ENCODE peak calls at places on chromosomes 6 and 20, in five cellular contexts. Y, G, N, P and K are unnamed samples.

GRCh38 chr20:59693587-59693986 is 89.2 kb downstream of the PHACTR3 start:
- DNase-seq in Y (no peak), G (no peak), N (no peak), P (no peak), K (no peak)

GRCh38 chr6:43489277-43490072 is 12.1 kb downstream of the TJAP1 start:
- DNase-seq in Y (peak; percentile 64), G (no peak), N (no peak), P (no peak), K (no peak)

GRCh38 chr6:21610376-21610775 is 16.8 kb downstream of the SOX4 start:
- DNase-seq in Y (no peak), G (peak; percentile 39), N (no peak), P (no peak), K (no peak)

GRCh38 chr20:25398363-25399037 is 7.9 kb upstream of the ABHD12 start:
- DNase-seq in Y (peak; percentile 34), G (no peak), N (no peak), P (no peak), K (no peak)

GRCh38 chr6:166626177-166627038 is 643 bp downstream of the RPS6KA2 start:
- DNase-seq in Y (no peak), G (peak; percentile 28), N (no peak), P (no peak), K (no peak)

GRCh38 chr6:84346372-84346771 is 118.9 kb upstream of the CEP162 start:
- DNase-seq in Y (no peak), G (no peak), N (no peak), P (no peak), K (no peak)

GRCh38 chr6:30500421-30501069 is 11.2 kb downstream of the HLA-E start:
- DNase-seq in Y (no peak), G (no peak), N (no peak), P (no peak), K (no peak)

GRCh38 chr20:17867546-17867945 is 101.0 kb downstream of the SNX5 start:
- DNase-seq in Y (no peak), G (no peak), N (no peak), P (no peak), K (no peak)

GRCh38 chr6:53369876-53370515 is 21.2 kb upstream of the ELOVL5 start:
- DNase-seq in Y (no peak), G (no peak), N (no peak), P (no peak), K (no peak)

GRCh38 chr20:25529295-25529951 is 55.9 kb downstream of the NINL start:
- DNase-seq in Y (no peak), G (no peak), N (no peak), P (no peak), K (no peak)

GRCh38 chr6:21070620-21071019 is 522.9 kb upstream of the SOX4 start:
- DNase-seq in Y (no peak), G (no peak), N (no peak), P (no peak), K (no peak)

GRCh38 chr6:26471970-26472369 is 14.2 kb downstream of the BTN2A1 start:
- DNase-seq in Y (no peak), G (no peak), N (no peak), P (no peak), K (no peak)

GRCh38 chr6:141488466-141488865 is 644.3 kb upstream of the GJE1 start:
- DNase-seq in Y (no peak), G (no peak), N (no peak), P (no peak), K (no peak)

GRCh38 chr20:61537239-61537638 is 285.2 kb downstream of the CDH4 start:
- DNase-seq in Y (no peak), G (no peak), N (no peak), P (no peak), K (no peak)

GRCh38 chr20:48718914-48719578 is 108.8 kb downstream of the PREX1 start:
- DNase-seq in Y (no peak), G (no peak), N (no peak), P (no peak), K (no peak)

GRCh38 chr6:31114540-31114876 is at the start of gene PSORS1C1:
- DNase-seq in Y (peak; percentile 49), G (no peak), N (no peak), P (no peak), K (no peak)

GRCh38 chr6:2959909-2960719 is 11.3 kb downstream of the SERPINB6 start:
- DNase-seq in Y (no peak), G (no peak), N (no peak), P (no peak), K (no peak)

GRCh38 chr20:237479-237878 is 10.4 kb downstream of the DEFB129 start:
- DNase-seq in Y (no peak), G (no peak), N (no peak), P (no peak), K (no peak)

GRCh38 chr20:5510446-5510845 is 193.7 kb upstream of the PROKR2 start:
- DNase-seq in Y (no peak), G (no peak), N (peak; percentile 51), P (no peak), K (no peak)

GRCh38 chr6:25004357-25004756 is 68.6 kb upstream of the RIPOR2 start:
- DNase-seq in Y (no peak), G (no peak), N (no peak), P (no peak), K (no peak)

GRCh38 chr20:44637490-44638372 is 13.8 kb downstream of the ADA start:
- DNase-seq in Y (no peak), G (no peak), N (no peak), P (no peak), K (no peak)

GRCh38 chr20:54158856-54159418 is 14.8 kb downstream of the CYP24A1 start:
- DNase-seq in Y (no peak), G (no peak), N (no peak), P (no peak), K (no peak)

GRCh38 chr20:61654726-61655125 is 402.7 kb downstream of the CDH4 start:
- DNase-seq in Y (no peak), G (no peak), N (no peak), P (no peak), K (no peak)

GRCh38 chr6:26249709-26249958 is 115.4 kb upstream of the BTN3A2 start:
- DNase-seq in Y (no peak), G (no peak), N (no peak), P (no peak), K (no peak)

GRCh38 chr20:43384321-43384940 is 73.3 kb upstream of the SRSF6 start:
- DNase-seq in Y (no peak), G (no peak), N (no peak), P (no peak), K (no peak)

GRCh38 chr6:169912266-169913095 is 161.1 kb downstream of the ERMARD start:
- DNase-seq in Y (no peak), G (no peak), N (no peak), P (no peak), K (no peak)

GRCh38 chr6:15661815-15662245 is 998 bp downstream of the DTNBP1 start:
- DNase-seq in Y (no peak), G (no peak), N (no peak), P (no peak), K (no peak)

GRCh38 chr20:61520761-61521460 is 268.9 kb downstream of the CDH4 start:
- DNase-seq in Y (no peak), G (no peak), N (no peak), P (no peak), K (no peak)

GRCh38 chr20:61856626-61857413 is 208.9 kb downstream of the TAF4 start:
- DNase-seq in Y (no peak), G (no peak), N (no peak), P (no peak), K (no peak)

GRCh38 chr20:59291740-59292139 is 8.7 kb upstream of the EDN3 start:
- DNase-seq in Y (no peak), G (no peak), N (no peak), P (no peak), K (no peak)

GRCh38 chr20:51378171-51378928 is 164.2 kb downstream of the NFATC2 start:
- DNase-seq in Y (no peak), G (no peak), N (peak; percentile 58), P (no peak), K (no peak)

GRCh38 chr20:44030394-44030793 is 115.7 kb downstream of the TOX2 start:
- DNase-seq in Y (no peak), G (no peak), N (no peak), P (no peak), K (no peak)

GRCh38 chr6:76466286-76466685 is 393.8 kb upstream of the IMPG1 start:
- DNase-seq in Y (no peak), G (no peak), N (no peak), P (no peak), K (no peak)

GRCh38 chr6:157227202-157228166 is 95.8 kb downstream of the TMEM242 start:
- DNase-seq in Y (no peak), G (no peak), N (no peak), P (peak; percentile 65), K (no peak)

GRCh38 chr6:160388922-160389321 is 40.7 kb downstream of the SLC22A3 start:
- DNase-seq in Y (no peak), G (no peak), N (no peak), P (no peak), K (no peak)

GRCh38 chr6:160393966-160394653 is 45.9 kb downstream of the SLC22A3 start:
- DNase-seq in Y (peak; percentile 90), G (no peak), N (peak; percentile 54), P (no peak), K (no peak)

GRCh38 chr6:160394654-160395035 is 46.5 kb downstream of the SLC22A3 start:
- DNase-seq in Y (peak; percentile 22), G (no peak), N (no peak), P (no peak), K (no peak)

GRCh38 chr6:160395187-160395586 is 47.0 kb downstream of the SLC22A3 start:
- DNase-seq in Y (no peak), G (no peak), N (no peak), P (no peak), K (no peak)

DNA sequence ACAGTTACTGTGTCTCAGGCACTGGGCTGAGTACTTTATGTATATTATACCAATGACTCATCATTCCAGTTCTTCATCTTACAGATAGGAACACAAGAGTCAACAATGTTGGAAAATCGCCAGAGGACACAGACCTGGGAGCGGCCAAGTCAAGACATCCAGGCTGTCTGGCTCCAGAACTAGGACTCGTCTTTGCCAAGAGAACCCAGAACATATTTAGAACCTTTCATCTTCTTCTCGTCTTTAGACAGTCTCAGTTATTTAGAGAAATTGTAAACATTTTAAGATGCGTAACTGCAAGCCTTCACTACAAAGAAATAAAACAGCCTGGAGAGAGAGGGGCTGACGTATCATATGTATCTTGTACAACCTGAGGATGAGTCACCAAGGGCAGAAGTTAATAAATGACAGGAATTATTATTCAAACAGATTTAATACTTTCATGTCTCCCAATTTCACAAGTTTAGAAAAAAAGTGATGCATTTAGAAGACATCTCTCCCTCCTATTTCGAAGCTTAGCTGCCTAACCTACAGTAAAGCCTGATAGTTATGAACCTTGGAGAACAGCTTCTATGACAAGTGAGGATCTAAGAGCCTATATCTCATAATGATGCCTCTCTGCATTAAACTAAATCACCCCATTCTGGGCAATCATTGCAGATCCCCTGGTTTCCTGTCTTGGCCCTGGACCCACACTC is 43.4 kb downstream of the SLC22A3 start:
- DNase-seq in Y (peak; percentile 73), G (no peak), N (no peak), P (no peak), K (no peak)
- TF ChIP-seq POLR2AphosphoS5 in Y (no peak), G (no peak), N (no peak), P (no peak), K (no peak)

GRCh38 chr20:35917077-35917476 is 37.2 kb downstream of the SCAND1 start:
- DNase-seq in Y (no peak), G (no peak), N (no peak), P (no peak), K (no peak)
- TF ChIP-seq POLR2A in Y (no peak), G (no peak), N (no peak), P (no peak), K (no peak)

GRCh38 chr6:11412011-11412424 is 125.5 kb upstream of the TMEM170B start:
- DNase-seq in Y (no peak), G (no peak), N (no peak), P (no peak), K (no peak)
- TF ChIP-seq TAF1 in Y (no peak), G (no peak), N (no peak), P (no peak), K (no peak)

GRCh38 chr20:58228484-58229197 is at the start of gene ANKRD60:
- DNase-seq in Y (no peak), G (no peak), N (peak; percentile 82), P (peak; percentile 77), K (no peak)
- TF ChIP-seq POLR2AphosphoS5 in Y (no peak), G (no peak), N (peak; percentile 32), P (no peak), K (no peak)